ENCODE peak calls at places on chromosomes 11 and 22, in ten cellular contexts. H, T, K, I, Y, G, R, L, A and J are unnamed samples.

GRCh38 chr11:128726464-128727139 is 32.7 kb downstream of the FLI1 start:
- DNase-seq in H (no peak), T (peak), K (no peak), I (peak), Y (no peak), G (no peak), R (no peak), L (no peak), A (no peak), J (no peak)

GRCh38 chr22:39956932-39957664 is 3.1 kb upstream of the TMA7B start:
- DNase-seq in H (no peak), T (peak), K (no peak), I (no peak), Y (no peak), G (no peak), R (no peak), L (no peak), A (no peak), J (no peak)

GRCh38 chr11:116825854-116826750 is 3.0 kb upstream of the APOA4 start:
- DNase-seq in H (no peak), T (no peak), K (no peak), I (no peak), Y (no peak), G (no peak), R (no peak), L (no peak), A (no peak), J (no peak)

GRCh38 chr11:110179064-110179463 is 85.9 kb downstream of the ZC3H12C start:
- DNase-seq in H (no peak), T (no peak), K (no peak), I (no peak), Y (no peak), G (no peak), R (no peak), L (no peak), A (no peak), J (no peak)

GRCh38 chr11:95296165-95296564 is 65.2 kb upstream of the SESN3 start:
- DNase-seq in H (no peak), T (no peak), K (no peak), I (no peak), Y (no peak), G (no peak), R (no peak), L (no peak), A (no peak), J (peak)

GRCh38 chr22:37775785-37776638 is 31.7 kb upstream of the GCAT start:
- DNase-seq in H (peak), T (no peak), K (peak), I (no peak), Y (no peak), G (no peak), R (no peak), L (peak), A (no peak), J (no peak)

GRCh38 chr22:27393371-27393770 is 408.2 kb downstream of the MN1 start:
- DNase-seq in H (no peak), T (no peak), K (no peak), I (no peak), Y (no peak), G (no peak), R (no peak), L (no peak), A (no peak), J (no peak)

GRCh38 chr11:46353706-46354105 is 6.4 kb downstream of the DGKZ start:
- DNase-seq in H (no peak), T (no peak), K (peak), I (no peak), Y (no peak), G (peak), R (no peak), L (no peak), A (no peak), J (no peak)

GRCh38 chr11:2314136-2314524 is 12.3 kb downstream of the TSPAN32 start:
- DNase-seq in H (no peak), T (no peak), K (no peak), I (no peak), Y (no peak), G (no peak), R (no peak), L (no peak), A (no peak), J (no peak)

GRCh38 chr22:45585437-45585755 is 82.7 kb downstream of the FBLN1 start:
- DNase-seq in H (no peak), T (no peak), K (peak), I (no peak), Y (no peak), G (no peak), R (no peak), L (no peak), A (no peak), J (no peak)

GRCh38 chr11:134498326-134499139 is 86.5 kb upstream of the B3GAT1 start:
- DNase-seq in H (no peak), T (no peak), K (no peak), I (no peak), Y (no peak), G (peak), R (peak), L (no peak), A (no peak), J (no peak)

GRCh38 chr11:21018248-21018647 is 348.9 kb downstream of the NELL1 start:
- DNase-seq in H (no peak), T (no peak), K (no peak), I (no peak), Y (no peak), G (no peak), R (no peak), L (no peak), A (no peak), J (no peak)

GRCh38 chr11:46222485-46223251 is 54.8 kb upstream of the CREB3L1 start:
- DNase-seq in H (no peak), T (no peak), K (peak), I (no peak), Y (peak), G (no peak), R (no peak), L (peak), A (no peak), J (no peak)

GRCh38 chr11:94151903-94152677 is 23.4 kb downstream of the PANX1 start:
- DNase-seq in H (no peak), T (no peak), K (peak), I (no peak), Y (peak), G (peak), R (no peak), L (peak), A (peak), J (peak)

GRCh38 chr11:121127809-121128208 is 26.8 kb downstream of the TECTA start:
- DNase-seq in H (no peak), T (no peak), K (no peak), I (no peak), Y (no peak), G (no peak), R (no peak), L (no peak), A (no peak), J (no peak)

GRCh38 chr11:82458777-82459176 is 274.9 kb downstream of the FAM181B start:
- DNase-seq in H (no peak), T (no peak), K (no peak), I (no peak), Y (no peak), G (no peak), R (no peak), L (no peak), A (no peak), J (no peak)

GRCh38 chr11:84247931-84248330 is 961.8 kb upstream of the CCDC90B start:
- DNase-seq in H (no peak), T (no peak), K (peak), I (no peak), Y (no peak), G (no peak), R (no peak), L (no peak), A (no peak), J (peak)

GRCh38 chr11:3824714-3825472 is 15.9 kb downstream of the RHOG start:
- DNase-seq in H (no peak), T (peak), K (peak), I (peak), Y (peak), G (peak), R (peak), L (peak), A (no peak), J (no peak)

GRCh38 chr11:20364412-20364792 is 888 bp downstream of the HTATIP2 start:
- DNase-seq in H (no peak), T (no peak), K (no peak), I (no peak), Y (peak), G (no peak), R (no peak), L (no peak), A (no peak), J (no peak)

GRCh38 chr11:60872124-60872951 is 5.0 kb downstream of the ZP1 start:
- DNase-seq in H (no peak), T (no peak), K (peak), I (no peak), Y (no peak), G (no peak), R (no peak), L (peak), A (no peak), J (peak)

GRCh38 chr11:112292188-112292587 is 31.5 kb upstream of the PLET1 start:
- DNase-seq in H (no peak), T (no peak), K (no peak), I (no peak), Y (no peak), G (no peak), R (no peak), L (no peak), A (no peak), J (no peak)

GRCh38 chr11:57566035-57566504 is 1.4 kb downstream of the UBE2L6 start:
- DNase-seq in H (peak), T (peak), K (peak), I (peak), Y (no peak), G (no peak), R (no peak), L (peak), A (no peak), J (peak)

GRCh38 chr22:50059185-50059880 is 1.2 kb upstream of the TTLL8 start:
- DNase-seq in H (no peak), T (no peak), K (peak), I (no peak), Y (peak), G (no peak), R (peak), L (peak), A (no peak), J (peak)

GRCh38 chr11:30016588-30017363 is at the start of gene KCNA4:
- DNase-seq in H (no peak), T (no peak), K (no peak), I (no peak), Y (peak), G (no peak), R (peak), L (no peak), A (no peak), J (no peak)

GRCh38 chr11:2305140-2305861 is 3.5 kb downstream of the TSPAN32 start:
- DNase-seq in H (no peak), T (peak), K (peak), I (peak), Y (peak), G (peak), R (peak), L (peak), A (no peak), J (peak)

GRCh38 chr22:20117656-20118571 is 888 bp upstream of the TRMT2A start:
- DNase-seq in H (no peak), T (no peak), K (peak), I (peak), Y (no peak), G (peak), R (no peak), L (no peak), A (no peak), J (no peak)

GRCh38 chr11:62459080-62459479 is 40.2 kb downstream of the SCGB1A1 start:
- DNase-seq in H (no peak), T (no peak), K (peak), I (no peak), Y (no peak), G (no peak), R (no peak), L (no peak), A (no peak), J (peak)

GRCh38 chr11:70849031-70849430 is 403.3 kb downstream of the SHANK2 start:
- DNase-seq in H (no peak), T (no peak), K (no peak), I (no peak), Y (no peak), G (no peak), R (no peak), L (no peak), A (no peak), J (no peak)